ENCODE peak calls at places on chromosomes 12 and 14, in seven cellular contexts. One of them, this sample, is unnamed.

GRCh38 chr14:37903561-37904191 is 304.0 kb upstream of the SSTR1 start:
- DNase-seq in H1: no peak
- DNase-seq in IMR-90: peak
- DNase-seq in mesenchymal stem cell: peak
- DNase-seq in H9: no peak
- DNase-seq in mesendoderm: peak
- DNase-seq in neuronal stem cell: peak
- DNase-seq in this sample: no peak

GRCh38 chr14:59190372-59190771 is 1.9 kb downstream of the DAAM1 start:
- DNase-seq in mesendoderm: peak
- DNase-seq in neuronal stem cell: peak
- DNase-seq in H9: peak
- DNase-seq in IMR-90: no peak
- DNase-seq in mesenchymal stem cell: no peak
- DNase-seq in H1: no peak
- DNase-seq in this sample: peak

GRCh38 chr12:20625531-20625930 is 69.6 kb upstream of the SLCO1C1 start:
- DNase-seq in neuronal stem cell: no peak
- DNase-seq in IMR-90: no peak
- DNase-seq in mesendoderm: no peak
- DNase-seq in mesenchymal stem cell: no peak
- DNase-seq in H9: no peak
- DNase-seq in H1: no peak
- DNase-seq in this sample: no peak

GRCh38 chr12:1518763-1519516 is 75.4 kb downstream of the FBXL14 start:
- DNase-seq in H1: no peak
- DNase-seq in mesendoderm: peak
- DNase-seq in neuronal stem cell: no peak
- DNase-seq in H9: peak
- DNase-seq in mesenchymal stem cell: peak
- DNase-seq in IMR-90: peak
- DNase-seq in this sample: no peak

GRCh38 chr12:80590085-80590484 is 117.3 kb upstream of the MYF6 start:
- DNase-seq in neuronal stem cell: no peak
- DNase-seq in H1: no peak
- DNase-seq in mesenchymal stem cell: peak
- DNase-seq in IMR-90: peak
- DNase-seq in mesendoderm: no peak
- DNase-seq in H9: no peak
- DNase-seq in this sample: peak

GRCh38 chr14:31125231-31125630 is 82.4 kb downstream of the HECTD1 start:
- DNase-seq in mesenchymal stem cell: no peak
- DNase-seq in H1: no peak
- DNase-seq in H9: no peak
- DNase-seq in IMR-90: no peak
- DNase-seq in neuronal stem cell: no peak
- DNase-seq in mesendoderm: no peak
- DNase-seq in this sample: no peak

GRCh38 chr12:124686001-124686884 is 118.8 kb upstream of the NCOR2 start:
- DNase-seq in neuronal stem cell: no peak
- DNase-seq in mesendoderm: peak
- DNase-seq in mesenchymal stem cell: peak
- DNase-seq in H9: no peak
- DNase-seq in IMR-90: peak
- DNase-seq in H1: no peak
- DNase-seq in this sample: peak

GRCh38 chr14:68140111-68140741 is 320.6 kb downstream of the RAD51B start:
- DNase-seq in H9: no peak
- DNase-seq in IMR-90: peak
- DNase-seq in neuronal stem cell: peak
- DNase-seq in mesenchymal stem cell: peak
- DNase-seq in mesendoderm: peak
- DNase-seq in H1: no peak
- DNase-seq in this sample: peak

GRCh38 chr14:39218171-39218769 is 15.4 kb upstream of the MIA2 start:
- DNase-seq in IMR-90: peak
- DNase-seq in H1: no peak
- DNase-seq in mesenchymal stem cell: no peak
- DNase-seq in H9: no peak
- DNase-seq in mesendoderm: no peak
- DNase-seq in neuronal stem cell: no peak
- DNase-seq in this sample: peak

GRCh38 chr12:47303207-47303606 is 223.4 kb upstream of the AMIGO2 start:
- DNase-seq in neuronal stem cell: no peak
- DNase-seq in IMR-90: peak
- DNase-seq in H9: no peak
- DNase-seq in mesendoderm: no peak
- DNase-seq in mesenchymal stem cell: no peak
- DNase-seq in H1: no peak
- DNase-seq in this sample: peak

GRCh38 chr12:452667-453210 is 7.0 kb upstream of the B4GALNT3 start:
- DNase-seq in mesendoderm: no peak
- DNase-seq in H1: peak
- DNase-seq in IMR-90: no peak
- DNase-seq in neuronal stem cell: no peak
- DNase-seq in H9: peak
- DNase-seq in mesenchymal stem cell: no peak
- DNase-seq in this sample: no peak

GRCh38 chr14:106185837-106186233 is 659.5 kb downstream of the TMEM121 start:
- DNase-seq in H1: no peak
- DNase-seq in mesenchymal stem cell: no peak
- DNase-seq in IMR-90: no peak
- DNase-seq in mesendoderm: no peak
- DNase-seq in H9: no peak
- DNase-seq in neuronal stem cell: no peak
- DNase-seq in this sample: no peak

GRCh38 chr12:56574210-56574609 is 52.6 kb downstream of the RBMS2 start:
- DNase-seq in mesenchymal stem cell: no peak
- DNase-seq in H1: no peak
- DNase-seq in mesendoderm: no peak
- DNase-seq in H9: no peak
- DNase-seq in IMR-90: peak
- DNase-seq in neuronal stem cell: no peak
- DNase-seq in this sample: no peak

DNA sequence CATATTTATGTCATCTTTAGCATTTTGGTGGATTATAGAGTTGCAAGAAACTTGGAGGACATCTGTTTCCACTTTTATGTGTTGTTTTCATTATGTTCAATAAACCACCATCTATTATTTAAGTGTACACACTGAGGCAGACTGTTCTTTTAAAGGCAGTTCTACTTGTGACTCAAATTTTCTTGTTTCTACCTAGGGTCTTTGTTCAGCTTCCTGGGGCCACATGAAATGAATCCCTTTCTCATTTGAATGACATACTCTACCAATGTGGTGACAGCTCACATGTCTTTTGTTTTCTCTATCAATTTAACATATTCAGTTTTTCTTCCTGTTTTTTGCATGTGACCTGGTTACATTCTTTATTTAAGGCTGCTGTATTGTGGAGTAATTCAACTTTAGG is 7.9 kb downstream of the SLC16A7 start:
- DNase-seq in mesenchymal stem cell: no peak
- DNase-seq in neuronal stem cell: no peak
- DNase-seq in H9: no peak
- DNase-seq in H1: no peak
- DNase-seq in mesendoderm: no peak
- DNase-seq in IMR-90: no peak
- DNase-seq in this sample: no peak
- H2BK120ac ChIP-seq in mesenchymal stem cell: no peak
- H2BK120ac ChIP-seq in neuronal stem cell: no peak
- H2BK120ac ChIP-seq in H9: no peak
- H2BK120ac ChIP-seq in H1: no peak
- H2BK120ac ChIP-seq in mesendoderm: no peak
- H2BK120ac ChIP-seq in IMR-90: no peak
- H2BK120ac ChIP-seq in this sample: no peak

DNA sequence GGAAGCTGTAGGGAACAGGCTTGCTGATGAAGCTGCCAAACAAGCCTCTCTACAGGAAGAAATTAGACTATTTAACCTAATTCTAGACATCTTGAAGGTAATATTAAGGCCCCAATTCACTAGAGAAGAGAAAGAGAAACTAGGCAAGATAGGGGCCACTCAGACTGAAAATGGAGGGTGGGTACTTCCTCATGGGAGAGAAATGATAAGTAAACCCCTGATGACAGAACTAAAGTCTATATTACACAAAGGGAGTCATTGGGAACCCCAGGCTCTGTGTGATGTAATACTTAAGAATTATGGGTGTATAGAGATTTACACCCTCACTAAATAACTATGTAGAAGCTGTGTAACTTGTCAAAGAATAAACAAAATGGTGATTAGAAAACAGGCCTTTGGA is 64.3 kb downstream of the APOBEC1 start:
- DNase-seq in mesendoderm: no peak
- DNase-seq in mesenchymal stem cell: no peak
- DNase-seq in H9: no peak
- DNase-seq in neuronal stem cell: no peak
- DNase-seq in H1: no peak
- DNase-seq in IMR-90: no peak
- DNase-seq in this sample: no peak
- H3K23ac ChIP-seq in mesendoderm: no peak
- H3K23ac ChIP-seq in mesenchymal stem cell: no peak
- H3K23ac ChIP-seq in H9: no peak
- H3K23ac ChIP-seq in neuronal stem cell: no peak
- H3K23ac ChIP-seq in H1: no peak
- H3K23ac ChIP-seq in IMR-90: no peak
- H3K23ac ChIP-seq in this sample: no peak

GRCh38 chr12:44812062-44812461 is 64.1 kb downstream of the NELL2 start:
- DNase-seq in H1: no peak
- DNase-seq in mesenchymal stem cell: no peak
- DNase-seq in H9: no peak
- DNase-seq in neuronal stem cell: no peak
- DNase-seq in mesendoderm: peak
- DNase-seq in IMR-90: no peak
- DNase-seq in this sample: peak
- H4K8ac ChIP-seq in H1: no peak
- H4K8ac ChIP-seq in mesenchymal stem cell: no peak
- H4K8ac ChIP-seq in H9: no peak
- H4K8ac ChIP-seq in neuronal stem cell: no peak
- H4K8ac ChIP-seq in mesendoderm: no peak
- H4K8ac ChIP-seq in IMR-90: no peak
- H4K8ac ChIP-seq in this sample: no peak

GRCh38 chr12:9208236-9208635 is at the start of gene PZP:
- DNase-seq in H1: no peak
- DNase-seq in mesendoderm: no peak
- DNase-seq in mesenchymal stem cell: no peak
- DNase-seq in IMR-90: no peak
- DNase-seq in neuronal stem cell: no peak
- DNase-seq in H9: no peak
- DNase-seq in this sample: no peak
- H2BK120ac ChIP-seq in H1: no peak
- H2BK120ac ChIP-seq in mesendoderm: no peak
- H2BK120ac ChIP-seq in mesenchymal stem cell: no peak
- H2BK120ac ChIP-seq in IMR-90: no peak
- H2BK120ac ChIP-seq in neuronal stem cell: no peak
- H2BK120ac ChIP-seq in H9: no peak
- H2BK120ac ChIP-seq in this sample: no peak

DNA sequence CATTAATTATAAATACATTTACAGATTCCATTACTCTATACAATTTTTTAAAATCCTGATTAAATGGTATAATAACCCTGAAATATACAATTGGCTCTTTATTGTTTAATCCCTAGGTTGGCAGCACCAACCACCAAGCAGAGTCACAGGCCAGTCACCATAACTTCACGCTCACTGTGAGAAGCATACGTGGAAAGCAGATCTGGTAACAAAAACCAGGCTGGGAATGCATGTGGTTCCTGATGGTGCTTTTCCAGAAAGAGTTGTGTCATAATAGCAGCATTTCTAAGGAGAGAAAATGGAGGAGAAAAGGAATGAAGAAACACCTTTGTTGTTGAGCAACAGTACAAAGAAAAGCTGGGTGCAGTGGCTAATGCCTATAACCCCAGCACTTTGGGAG is 66.1 kb downstream of the SIX6 start:
- DNase-seq in mesendoderm: no peak
- DNase-seq in H1: no peak
- DNase-seq in mesenchymal stem cell: no peak
- DNase-seq in IMR-90: no peak
- DNase-seq in neuronal stem cell: no peak
- DNase-seq in H9: no peak
- DNase-seq in this sample: no peak
- H3K23ac ChIP-seq in mesendoderm: no peak
- H3K23ac ChIP-seq in H1: no peak
- H3K23ac ChIP-seq in mesenchymal stem cell: no peak
- H3K23ac ChIP-seq in IMR-90: no peak
- H3K23ac ChIP-seq in neuronal stem cell: no peak
- H3K23ac ChIP-seq in H9: no peak
- H3K23ac ChIP-seq in this sample: no peak

DNA sequence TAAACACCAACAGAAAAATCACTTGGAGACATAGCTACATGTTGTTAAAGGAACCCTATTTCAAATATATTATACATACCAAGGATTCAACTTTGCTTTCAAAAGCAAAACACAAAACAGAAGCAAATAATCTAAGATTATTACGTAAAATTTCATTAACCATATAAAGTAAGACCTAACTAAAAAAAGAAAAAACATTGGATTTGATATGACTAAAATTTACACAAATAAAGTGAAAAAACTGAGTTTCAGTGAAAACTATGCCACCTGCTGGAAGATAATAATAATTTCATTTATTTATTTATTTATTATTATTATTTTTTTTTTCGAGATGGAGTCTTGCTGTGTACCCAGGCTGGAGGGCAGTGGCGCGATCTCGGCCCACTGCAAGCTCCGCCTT is 45.2 kb downstream of the WDHD1 start:
- DNase-seq in IMR-90: peak
- DNase-seq in mesendoderm: no peak
- DNase-seq in H9: no peak
- DNase-seq in mesenchymal stem cell: peak
- DNase-seq in H1: no peak
- DNase-seq in neuronal stem cell: no peak
- DNase-seq in this sample: no peak
- H4K8ac ChIP-seq in IMR-90: no peak
- H4K8ac ChIP-seq in mesendoderm: no peak
- H4K8ac ChIP-seq in H9: no peak
- H4K8ac ChIP-seq in mesenchymal stem cell: no peak
- H4K8ac ChIP-seq in H1: no peak
- H4K8ac ChIP-seq in neuronal stem cell: no peak
- H4K8ac ChIP-seq in this sample: no peak